ENCODE peak calls at places on chromosomes 11 and 22, in five cellular contexts. B is activated CD8-positive, alpha-beta T cell treated with anti-CD3 and anti-CD28 coated beads for 36 hours; T is breast epithelium; I is cardiac fibroblast; H is HFFc6. Z is an unnamed sample.

GRCh38 chr11:2904153-2905052 is 18.8 kb upstream of the CDKN1C start:
- DNase-seq in H (no peak), I (no peak), B (no peak), T (no peak), Z (no peak)

GRCh38 chr11:88313441-88313840 is 24.1 kb downstream of the CTSC start:
- DNase-seq in B (no peak), T (no peak), I (peak), H (no peak), Z (no peak)

GRCh38 chr11:35138949-35139881 is at the start of gene CD44:
- DNase-seq in I (peak), T (peak), H (peak), B (peak), Z (peak)

GRCh38 chr11:64284962-64285884 is at the start of gene GPR137:
- DNase-seq in I (peak), H (peak), B (peak), T (peak), Z (peak)

GRCh38 chr11:130212431-130212961 is 52.9 kb downstream of the ST14 start:
- DNase-seq in B (no peak), T (peak), H (no peak), I (no peak), Z (peak)

GRCh38 chr22:22357024-22357868 is 112.7 kb downstream of the VPREB1 start:
- DNase-seq in T (peak), I (peak), B (peak), H (peak), Z (peak)

GRCh38 chr22:28813772-28814518 is 13.6 kb upstream of the XBP1 start:
- DNase-seq in B (no peak), T (peak), I (no peak), H (no peak), Z (no peak)

GRCh38 chr11:83990160-83990733 is 704.1 kb upstream of the CCDC90B start:
- DNase-seq in I (no peak), T (no peak), H (no peak), B (no peak), Z (no peak)

GRCh38 chr11:34501962-34502361 is 11.6 kb downstream of the ELF5 start:
- DNase-seq in I (no peak), T (no peak), B (no peak), H (no peak), Z (no peak)

GRCh38 chr11:90178751-90179150 is 44.1 kb downstream of the CHORDC1 start:
- DNase-seq in B (no peak), T (no peak), H (no peak), I (no peak), Z (no peak)

GRCh38 chr11:81644239-81644840 is 1089.3 kb downstream of the FAM181B start:
- DNase-seq in I (peak), B (peak), T (no peak), H (peak), Z (no peak)

GRCh38 chr11:31387379-31387778 is 17.7 kb downstream of the DNAJC24 start:
- DNase-seq in I (no peak), H (peak), B (no peak), T (no peak), Z (no peak)

GRCh38 chr22:36369004-36369921 is 18.5 kb downstream of the MYH9 start:
- DNase-seq in B (peak), H (no peak), I (peak), T (peak), Z (no peak)

GRCh38 chr22:43388420-43388851 is 23.4 kb upstream of the MPPED1 start:
- DNase-seq in T (peak), H (peak), I (peak), B (peak), Z (peak)

GRCh38 chr22:43179911-43180195 is 7.1 kb downstream of the TTLL12 start:
- DNase-seq in H (no peak), B (no peak), I (no peak), T (no peak), Z (no peak)

GRCh38 chr11:62516736-62517371 is 29.8 kb downstream of the AHNAK start:
- DNase-seq in T (no peak), H (no peak), I (no peak), B (no peak), Z (no peak)

GRCh38 chr11:75653532-75653931 is 15.3 kb downstream of the MAP6 start:
- DNase-seq in I (no peak), B (no peak), H (no peak), T (no peak), Z (no peak)

GRCh38 chr11:66951927-66952337 is 6.3 kb downstream of the PC start:
- DNase-seq in H (no peak), T (peak), I (no peak), B (no peak), Z (no peak)

GRCh38 chr11:74466916-74467885 is at the start of gene KCNE3:
- DNase-seq in T (no peak), H (no peak), I (peak), B (no peak), Z (no peak)

GRCh38 chr22:18998998-18999397 is 62.9 kb upstream of the PRODH start:
- DNase-seq in B (peak), I (no peak), H (no peak), T (no peak), Z (no peak)

GRCh38 chr22:26448334-26448733 is 19.3 kb downstream of the ASPHD2 start:
- DNase-seq in B (no peak), T (no peak), I (no peak), H (no peak), Z (no peak)

GRCh38 chr22:17074648-17075002 is 10.2 kb upstream of the IL17RA start:
- DNase-seq in I (no peak), T (no peak), B (no peak), H (peak), Z (no peak)

GRCh38 chr11:10452211-10452767 is 2.8 kb upstream of the AMPD3 start:
- DNase-seq in I (peak), T (no peak), H (peak), B (no peak), Z (no peak)

GRCh38 chr22:42769574-42770447 is 49.1 kb upstream of the A4GALT start:
- DNase-seq in I (peak), T (no peak), B (no peak), H (peak), Z (peak)

GRCh38 chr11:71948314-71949027 is 19.6 kb downstream of the RNF121 start:
- DNase-seq in I (no peak), H (no peak), T (no peak), B (no peak), Z (no peak)

GRCh38 chr11:127133061-127133460 is 132.5 kb upstream of the KIRREL3 start:
- DNase-seq in I (no peak), H (no peak), T (no peak), B (no peak), Z (no peak)

GRCh38 chr11:19410032-19410431 is 169.3 kb upstream of the E2F8 start:
- DNase-seq in B (no peak), T (no peak), I (no peak), H (no peak), Z (no peak)

GRCh38 chr11:16785520-16786128 is 47.2 kb downstream of the C11orf58 start:
- DNase-seq in H (peak), T (peak), I (peak), B (peak), Z (no peak)

GRCh38 chr11:93478841-93479240 is 64.3 kb downstream of the SMCO4 start:
- DNase-seq in B (no peak), I (no peak), T (no peak), H (no peak), Z (no peak)

GRCh38 chr22:31952459-31952858 is 8.1 kb downstream of the YWHAH start:
- DNase-seq in I (peak), T (no peak), B (no peak), H (peak), Z (no peak)

GRCh38 chr22:36730176-36730858 is 26.8 kb upstream of the CACNG2 start:
- DNase-seq in H (no peak), I (no peak), T (no peak), B (no peak), Z (no peak)

GRCh38 chr11:118612378-118612777 is 5.0 kb downstream of the PHLDB1 start:
- DNase-seq in I (peak), H (no peak), B (no peak), T (peak), Z (no peak)

GRCh38 chr22:42991010-42991651 is 23.8 kb downstream of the PACSIN2 start:
- DNase-seq in H (peak), T (no peak), B (no peak), I (peak), Z (no peak)

GRCh38 chr11:12287374-12288211 is 89.8 kb upstream of the PARVA start:
- DNase-seq in B (no peak), T (no peak), H (peak), I (peak), Z (no peak)

GRCh38 chr11:122727101-122727929 is 71.8 kb downstream of the UBASH3B start:
- DNase-seq in I (no peak), B (peak), T (no peak), H (no peak), Z (no peak)

GRCh38 chr11:65780770-65781151 is at the start of gene AP5B1:
- DNase-seq in B (peak), T (peak), I (peak), H (peak), Z (peak)

GRCh38 chr11:65779919-65780769 is 632 bp downstream of the AP5B1 start:
- DNase-seq in T (peak), I (peak), B (peak), H (peak), Z (peak)

GRCh38 chr11:65781962-65782815 is 1.4 kb upstream of the AP5B1 start:
- DNase-seq in B (no peak), H (no peak), T (no peak), I (no peak), Z (no peak)

GRCh38 chr11:65782816-65783228 is 2.0 kb upstream of the AP5B1 start:
- DNase-seq in B (no peak), I (no peak), H (no peak), T (no peak), Z (no peak)

GRCh38 chr11:65781152-65781961 is 581 bp upstream of the AP5B1 start:
- DNase-seq in T (no peak), B (no peak), I (no peak), H (no peak), Z (no peak)
- TF ChIP-seq CTCF in T (peak), B (peak), I (no peak), H (peak), Z (no peak)

GRCh38 chr22:39384750-39385480 is 14.7 kb upstream of the TAB1 start:
- DNase-seq in H (no peak), B (no peak), T (no peak), I (peak), Z (no peak)
- TF ChIP-seq CTCF in H (peak), B (no peak), T (no peak), I (peak), Z (no peak)

GRCh38 chr11:131906963-131907362 is 536.5 kb downstream of the NTM start:
- DNase-seq in T (no peak), H (no peak), B (no peak), I (no peak), Z (no peak)
- TF ChIP-seq CTCF in T (no peak), H (peak), B (no peak), I (peak), Z (no peak)

DNA sequence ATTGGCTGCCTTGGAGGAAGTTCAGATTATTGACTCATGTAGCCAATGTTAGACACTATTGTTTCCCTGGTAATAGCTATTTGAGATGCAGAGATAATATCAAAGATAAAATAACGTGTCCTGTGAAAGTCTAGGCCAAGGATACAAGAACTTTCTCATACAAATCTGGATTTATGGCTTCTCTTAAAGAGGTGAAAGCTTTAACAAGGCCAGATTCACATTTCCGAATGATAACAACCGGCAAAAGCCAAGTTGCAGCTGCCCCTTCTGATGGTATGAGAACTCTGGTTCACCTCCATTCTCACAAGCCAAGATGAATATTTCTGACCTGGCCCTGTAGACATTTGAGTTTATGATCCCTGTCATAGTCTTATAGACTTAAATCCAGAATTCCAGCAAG is 230.4 kb upstream of the ZC3H12C start:
- DNase-seq in H (no peak), T (no peak), I (no peak), B (no peak), Z (no peak)
- TF ChIP-seq CTCF in H (no peak), T (no peak), I (no peak), B (no peak), Z (no peak)

GRCh38 chr11:128737704-128738103 is 43.8 kb downstream of the FLI1 start:
- DNase-seq in H (no peak), I (no peak), B (no peak), T (no peak), Z (no peak)
- TF ChIP-seq CTCF in H (no peak), I (no peak), B (no peak), T (no peak), Z (no peak)

Z was measured in activated B cell treated with CpG ODN at 0.5 μM for 24 hours.